ENCODE peak calls at places on chromosomes 3 and 15, in nine cellular contexts. X, B, I, F, E, U, O, L and G are unnamed samples.

GRCh38 chr15:65055201-65055870 is 10.1 kb downstream of the SLC51B start:
- DNase-seq in I (peak), E (no peak), X (no peak), F (no peak), L (no peak), O (no peak), U (peak), B (no peak), G (peak)

GRCh38 chr3:128432301-128432897 is 34.3 kb downstream of the DNAJB8 start:
- DNase-seq in X (no peak), F (no peak), L (no peak), O (no peak), U (no peak), E (no peak), B (no peak), I (no peak), G (no peak)

GRCh38 chr3:16334909-16335308 is 69.9 kb downstream of the OXNAD1 start:
- DNase-seq in X (no peak), U (no peak), I (no peak), L (no peak), F (peak), O (no peak), E (no peak), B (no peak), G (no peak)

GRCh38 chr3:75727985-75728384 is 57.4 kb downstream of the ZNF717 start:
- DNase-seq in L (no peak), U (no peak), E (no peak), X (no peak), O (no peak), B (no peak), I (no peak), F (no peak), G (no peak)

GRCh38 chr3:70614111-70614510 is 301.7 kb upstream of the MDFIC2 start:
- DNase-seq in E (no peak), U (no peak), B (no peak), O (no peak), X (no peak), F (no peak), L (no peak), I (no peak), G (no peak)

GRCh38 chr3:144324061-144324460 is 352.4 kb downstream of the DIPK2A start:
- DNase-seq in B (no peak), L (no peak), E (no peak), F (no peak), U (no peak), X (no peak), O (no peak), I (no peak), G (no peak)

GRCh38 chr3:151085889-151086483 is 522 bp downstream of the MED12L start:
- DNase-seq in B (peak), O (no peak), U (no peak), F (no peak), X (no peak), E (no peak), L (no peak), I (peak), G (no peak)

GRCh38 chr15:63052961-63053698 is 10.6 kb downstream of the TPM1 start:
- DNase-seq in I (peak), L (no peak), U (peak), O (no peak), X (no peak), E (peak), F (peak), B (no peak), G (no peak)

GRCh38 chr15:101411085-101411484 is 78.4 kb downstream of the PCSK6 start:
- DNase-seq in F (no peak), X (no peak), U (peak), E (no peak), O (no peak), L (no peak), I (no peak), B (no peak), G (no peak)

GRCh38 chr15:73870700-73871408 is 2.5 kb upstream of the TBC1D21 start:
- DNase-seq in I (no peak), X (no peak), U (peak), F (peak), O (no peak), L (no peak), E (peak), B (no peak), G (peak)

GRCh38 chr15:88908123-88908522 is 5.1 kb downstream of the MFGE8 start:
- DNase-seq in E (no peak), O (no peak), U (peak), X (no peak), I (no peak), L (no peak), B (no peak), F (no peak), G (no peak)
- H3K4me3 ChIP-seq in E (no peak), O (no peak), U (no peak), X (no peak), I (no peak), L (no peak), B (no peak), F (no peak), G (no peak)

GRCh38 chr15:42558739-42559138 is 10.1 kb downstream of the HAUS2 start:
- DNase-seq in U (no peak), X (no peak), L (no peak), E (no peak), I (no peak), F (no peak), B (no peak), O (no peak), G (no peak)
- H3K4me3 ChIP-seq in U (no peak), X (no peak), L (no peak), E (no peak), I (no peak), F (no peak), B (no peak), O (no peak), G (no peak)

DNA sequence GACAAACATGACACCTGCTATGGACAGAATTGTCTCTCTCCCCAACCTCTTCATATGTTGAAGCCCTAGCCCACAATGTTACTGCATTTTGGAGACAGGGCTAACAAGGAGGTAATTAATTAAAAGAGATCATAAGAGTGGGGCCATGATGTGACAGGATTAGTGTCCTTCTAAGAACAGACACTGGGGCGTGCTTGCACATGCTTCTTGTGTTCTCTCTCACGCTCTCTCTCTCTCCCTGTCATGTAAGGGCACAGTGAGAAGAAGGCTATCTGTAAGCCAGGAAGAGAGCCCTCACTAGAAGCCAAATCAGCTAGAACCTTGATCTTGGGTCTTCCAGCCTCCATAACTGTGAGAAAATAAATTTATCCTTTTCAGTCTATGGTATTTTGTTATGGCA is 56.0 kb upstream of the TSPAN3 start:
- DNase-seq in E (no peak), I (no peak), F (no peak), B (no peak), U (no peak), X (no peak), O (no peak), L (no peak), G (no peak)
- H3K4me3 ChIP-seq in E (no peak), I (no peak), F (no peak), B (no peak), U (no peak), X (no peak), O (no peak), L (no peak), G (no peak)

GRCh38 chr15:79089890-79090486 is 592 bp downstream of the RASGRF1 start:
- DNase-seq in E (peak), L (no peak), B (no peak), U (peak), I (peak), O (no peak), X (no peak), F (no peak), G (no peak)
- H3K4me3 ChIP-seq in E (no peak), L (no peak), B (no peak), U (no peak), I (no peak), O (peak), X (no peak), F (no peak), G (no peak)

DNA sequence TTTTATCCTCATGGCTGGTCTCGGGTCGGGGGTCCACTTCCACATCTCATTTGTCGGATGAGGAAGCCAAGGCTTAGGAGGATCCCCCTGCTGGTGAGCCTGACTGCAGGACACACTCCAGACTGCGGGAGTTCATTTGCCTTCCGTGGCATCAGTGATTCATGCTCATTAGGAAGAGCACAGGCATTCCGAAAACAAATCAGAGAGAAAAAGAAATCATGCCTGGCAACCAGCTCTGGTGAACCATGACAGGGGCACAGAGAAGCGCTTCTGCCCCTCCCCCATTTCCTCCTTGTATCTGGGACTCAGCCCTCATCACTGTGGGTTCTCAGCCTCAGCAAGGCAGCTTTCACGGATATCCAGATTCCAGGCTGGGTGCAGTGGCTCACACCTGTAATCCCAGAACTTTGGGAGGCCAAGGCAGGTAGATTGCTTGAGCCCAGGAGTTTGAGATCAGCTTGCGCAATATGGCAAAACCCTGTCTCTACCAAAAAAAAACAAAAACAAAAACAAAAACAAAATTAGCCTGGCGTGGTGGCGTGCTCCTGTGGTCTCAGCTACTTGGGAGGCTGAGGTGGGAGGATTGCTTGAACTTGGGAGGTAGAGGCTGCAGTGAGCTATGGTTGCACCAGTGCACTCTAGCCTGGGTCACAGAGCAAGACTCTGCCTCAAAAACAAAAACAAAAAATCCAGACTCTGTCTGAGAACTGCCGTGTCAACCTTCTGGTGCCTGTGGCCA is 28.4 kb downstream of the IRAK2 start:
- DNase-seq in U (no peak), B (peak), X (peak), I (peak), O (no peak), E (peak), L (peak), F (peak), G (peak)
- H3K4me3 ChIP-seq in U (no peak), B (peak), X (no peak), I (no peak), O (no peak), E (no peak), L (peak), F (no peak), G (no peak)